ENCODE peak calls at places on chromosomes 6 and 20, in five cellular contexts. K, J, N, H and O are unnamed samples.

GRCh38 chr6:138468320-138469015 is 30.8 kb downstream of the NHSL1 start:
- DNase-seq in J (no peak), N (no peak), H (no peak), K (no peak), O (peak; percentile 70)

GRCh38 chr6:35195120-35195780 is 18.5 kb upstream of the SCUBE3 start:
- DNase-seq in H (no peak), N (no peak), K (no peak), J (no peak), O (peak; percentile 79)

GRCh38 chr20:53157443-53158408 is 185.6 kb downstream of the TSHZ2 start:
- DNase-seq in H (no peak), K (peak; percentile 72), N (peak; percentile 57), J (no peak), O (peak; percentile 61)

GRCh38 chr6:49151957-49152356 is 311.1 kb downstream of the MMUT start:
- DNase-seq in J (no peak), H (no peak), N (no peak), K (no peak), O (no peak)

GRCh38 chr20:53901064-53901463 is 169.3 kb downstream of the BCAS1 start:
- DNase-seq in J (no peak), H (no peak), K (no peak), N (no peak), O (peak; percentile 88)

GRCh38 chr6:89675949-89676753 is 37.6 kb upstream of the LYRM2 start:
- DNase-seq in N (no peak), H (peak; percentile 15), K (no peak), J (no peak), O (peak; percentile 16)

GRCh38 chr6:28789553-28790083 is 134.2 kb downstream of the TRIM27 start:
- DNase-seq in K (peak; percentile 54), N (no peak), H (no peak), J (no peak), O (peak; percentile 75)

GRCh38 chr6:27096834-27097511 is 150.5 kb upstream of the PRSS16 start:
- DNase-seq in N (peak; percentile 51), H (peak; percentile 62), J (no peak), K (peak; percentile 28), O (peak; percentile 80)

GRCh38 chr20:35319206-35320197 is 27.3 kb upstream of the FAM83C start:
- DNase-seq in J (no peak), K (no peak), N (no peak), H (no peak), O (peak; percentile 67)

GRCh38 chr6:31272856-31273626 is 1.1 kb upstream of the HLA-C start:
- DNase-seq in K (peak; percentile 22), J (no peak), H (no peak), N (no peak), O (no peak)

GRCh38 chr20:23125625-23126191 is 39.6 kb upstream of the CD93 start:
- DNase-seq in H (no peak), J (peak; percentile 46), K (no peak), N (peak; percentile 80), O (peak; percentile 96)

GRCh38 chr6:89843070-89843469 is 13.4 kb downstream of the CASP8AP2 start:
- DNase-seq in J (no peak), K (no peak), N (no peak), H (no peak), O (peak; percentile 55)

GRCh38 chr20:19812056-19812455 is 54.0 kb downstream of the RIN2 start:
- DNase-seq in N (no peak), H (no peak), J (no peak), K (no peak), O (no peak)

GRCh38 chr6:162999575-163000285 is 272.0 kb downstream of the PACRG start:
- DNase-seq in N (no peak), J (no peak), H (no peak), K (no peak), O (peak; percentile 96)

GRCh38 chr20:25470045-25470444 is 62.6 kb downstream of the GINS1 start:
- DNase-seq in H (no peak), N (no peak), K (peak; percentile 68), J (no peak), O (peak; percentile 49)

GRCh38 chr6:91164105-91164504 is 577.2 kb upstream of the MAP3K7 start:
- DNase-seq in H (no peak), J (no peak), K (no peak), N (no peak), O (no peak)

GRCh38 chr6:44111434-44112417 is 15.5 kb downstream of the MRPL14 start:
- DNase-seq in K (no peak), H (no peak), N (no peak), J (no peak), O (no peak)

GRCh38 chr20:32973077-32973717 is 31.0 kb downstream of the SUN5 start:
- DNase-seq in J (no peak), K (no peak), H (no peak), N (no peak), O (no peak)
- H3K4me3 ChIP-seq in J (no peak overlapping the region), K (no peak overlapping the region), H (no peak overlapping the region), N (no peak overlapping the region), O (no peak overlapping the region)

GRCh38 chr6:6556738-6557503 is 31.6 kb upstream of the LY86 start:
- DNase-seq in J (peak; percentile 36), K (peak; percentile 72), H (no peak), N (no peak), O (peak; percentile 48)
- TF ChIP-seq CTCF in J (peak; percentile 95), K (peak; percentile 98), H (peak; percentile 80), N (peak; percentile 63), O (peak; percentile 64)

DNA sequence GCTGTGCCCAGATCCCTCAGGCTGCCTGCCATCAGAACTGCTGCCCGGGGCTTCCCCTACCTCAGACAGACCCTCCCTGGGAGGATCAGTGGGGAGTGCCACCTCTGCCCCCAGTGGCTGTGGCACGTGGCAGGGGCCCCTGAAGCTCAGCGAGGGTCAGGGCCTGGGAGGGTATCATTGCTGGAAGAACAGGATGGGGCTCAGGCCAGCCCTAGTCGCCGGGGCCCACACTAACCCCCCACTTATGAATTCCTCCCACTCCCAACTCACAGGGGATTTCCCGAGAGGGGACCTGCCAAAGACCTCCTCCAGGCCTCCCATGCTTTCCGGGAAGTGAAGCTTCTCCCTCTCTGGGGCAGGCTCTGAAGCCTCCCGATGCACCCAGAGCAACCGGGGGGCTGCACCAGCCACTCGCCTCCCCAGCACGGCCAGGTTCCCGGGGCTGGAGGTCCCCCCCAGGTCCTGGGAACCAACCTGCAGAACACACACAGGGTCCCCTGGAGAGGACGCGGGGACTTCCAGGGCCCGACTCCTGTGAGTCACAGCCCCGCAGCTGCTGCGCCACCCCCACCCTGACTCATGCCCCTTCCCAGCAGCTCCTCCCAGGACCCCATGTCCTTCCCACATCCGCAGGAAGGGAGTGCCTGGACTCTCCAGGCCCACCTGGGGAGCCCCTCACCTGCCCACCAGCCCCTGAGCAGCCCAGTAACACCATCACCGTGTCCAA is 2.5 kb downstream of the TNFRSF6B start:
- DNase-seq in K (no peak), N (peak; percentile 83), H (peak; percentile 67), J (no peak), O (peak; percentile 91)
- H3K4me3 ChIP-seq in K (no peak overlapping the region), N (peak overlapping the region; percentile 9), H (peak overlapping the region; percentile 15), J (peak overlapping the region; percentile 13), O (peak overlapping the region; percentile 6)

DNA sequence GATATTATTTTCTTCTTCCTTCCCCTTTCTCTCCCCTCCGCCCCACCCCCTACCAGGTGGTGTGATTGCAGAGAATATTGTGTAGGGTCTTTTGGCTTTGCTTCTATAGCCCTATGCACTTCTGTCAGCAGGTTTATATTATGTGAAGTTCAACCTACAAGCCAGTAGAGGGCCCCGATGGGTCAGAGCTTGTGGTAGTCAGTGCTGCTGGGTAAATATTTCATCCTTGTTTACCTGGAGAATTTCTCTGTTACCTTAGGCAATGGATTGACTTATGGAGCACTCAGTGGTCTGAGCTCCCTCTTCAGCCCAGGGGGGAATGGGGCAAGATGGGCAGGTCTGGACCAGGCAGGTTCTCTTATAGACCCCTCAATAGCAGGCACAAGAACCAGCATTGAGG is 720.9 kb downstream of the GRIK2 start:
- DNase-seq in J (no peak), K (peak; percentile 29), N (no peak), H (no peak), O (no peak)
- TF ChIP-seq CTCF in J (no peak), K (peak; percentile 59), N (no peak), H (peak; percentile 22), O (no peak)

GRCh38 chr20:33671573-33672288 is 2.5 kb downstream of the NECAB3 start:
- DNase-seq in N (peak; percentile 42), H (no peak), K (no peak), J (no peak), O (no peak)
- H3K4me3 ChIP-seq in N (no peak overlapping the region), H (no peak overlapping the region), K (no peak overlapping the region), J (no peak overlapping the region), O (no peak overlapping the region)

DNA sequence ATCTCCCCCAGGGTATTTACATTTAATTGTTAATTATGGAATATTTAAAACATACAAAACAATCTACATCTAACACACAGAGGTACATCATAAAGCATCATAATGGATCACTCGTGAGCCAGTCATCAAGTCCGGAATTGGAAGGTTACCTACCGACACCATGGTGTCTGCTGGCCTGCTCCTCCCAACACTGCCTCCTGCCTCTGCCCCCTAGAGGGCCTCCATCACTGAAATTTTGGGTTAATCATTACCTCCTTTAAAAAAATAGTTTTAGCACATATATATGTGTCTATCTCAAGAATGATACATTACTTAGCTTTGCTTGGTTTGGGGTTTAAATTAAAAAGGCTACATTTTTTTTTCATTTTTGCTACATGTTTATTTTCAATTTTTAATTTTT is 114.6 kb upstream of the PDE10A start:
- DNase-seq in H (no peak), K (no peak), N (no peak), J (no peak), O (no peak)
- TF ChIP-seq CTCF in H (no peak), K (peak; percentile 20), N (no peak), J (no peak), O (peak; percentile 1)